ENCODE peak calls at places on chromosomes 5 and 9, in nine cellular contexts. B is thyroid gland, T is nephron progenitor cell, P is neural crest cell, K is osteocyte, D is endothelial cell of umbilical vein, J is GM12878, G is fibroblast of lung, V is left ventricle myocardium inferior. W is an unnamed sample.
A peak's percentile ranks its signal among the peaks of the same experiment; 100 is the strongest.

GRCh38 chr9:133656211-133657119 is 20.3 kb downstream of the DBH start:
- DNase-seq in P (no peak), K (no peak), V (no peak), B (peak; percentile 86), J (no peak), G (no peak), T (no peak), D (no peak), W (no peak)

GRCh38 chr5:174479325-174479724 is 245.1 kb upstream of the MSX2 start:
- DNase-seq in T (no peak), B (no peak), G (no peak), K (no peak), J (no peak), P (no peak), D (no peak), V (no peak), W (no peak)

GRCh38 chr9:79817469-79818004 is 245.8 kb downstream of the TLE4 start:
- DNase-seq in T (no peak), K (no peak), D (no peak), G (no peak), J (no peak), B (peak; percentile 14), V (no peak), P (no peak), W (no peak)

GRCh38 chr9:78278177-78278777 is 18.6 kb upstream of the PSAT1 start:
- DNase-seq in G (peak; percentile 97), J (no peak), T (no peak), V (no peak), P (no peak), B (no peak), D (no peak), K (no peak), W (no peak)

GRCh38 chr5:75885849-75886596 is 168.8 kb upstream of the POC5 start:
- DNase-seq in K (no peak), G (no peak), J (no peak), D (no peak), P (peak; percentile 2), T (peak; percentile 5), B (peak; percentile 7), V (no peak), W (no peak)

GRCh38 chr5:65017636-65018035 is 248.9 kb downstream of the CWC27 start:
- DNase-seq in P (no peak), J (no peak), D (no peak), G (no peak), V (no peak), K (no peak), T (no peak), B (no peak), W (no peak)

GRCh38 chr9:79570449-79571308 is 1.1 kb upstream of the TLE4 start:
- DNase-seq in G (peak; percentile 64), P (peak; percentile 56), K (peak; percentile 87), T (peak; percentile 53), B (peak; percentile 22), V (peak; percentile 38), J (no peak), D (peak; percentile 34), W (peak; percentile 49)

GRCh38 chr5:154648706-154649105 is 106.5 kb upstream of the LARP1 start:
- DNase-seq in T (no peak), B (no peak), J (no peak), D (no peak), K (no peak), P (no peak), G (peak; percentile 50), V (no peak), W (no peak)

GRCh38 chr5:9533577-9534334 is 12.1 kb downstream of the SEMA5A start:
- DNase-seq in T (no peak), J (peak; percentile 36), K (no peak), P (no peak), B (no peak), V (no peak), G (no peak), D (no peak), W (no peak)

GRCh38 chr5:159286420-159287035 is 23.4 kb downstream of the UBLCP1 start:
- DNase-seq in B (no peak), G (peak; percentile 69), T (no peak), V (no peak), D (peak; percentile 47), K (no peak), P (no peak), J (no peak), W (no peak)
- TF ChIP-seq CTCF in B (peak; percentile 37), G (peak; percentile 52), T (peak; percentile 41), V (peak; percentile 60), D (no peak), K (peak; percentile 56), P (peak; percentile 66), J (peak; percentile 30), W (no peak)

GRCh38 chr9:1738511-1739100 is 276.5 kb upstream of the SMARCA2 start:
- DNase-seq in J (no peak), K (no peak), V (no peak), D (no peak), T (no peak), P (no peak), B (no peak), G (no peak), W (no peak)

GRCh38 chr9:1726993-1727759 is 288.0 kb upstream of the SMARCA2 start:
- DNase-seq in G (no peak), V (no peak), J (no peak), D (no peak), P (no peak), K (no peak), B (no peak), T (no peak), W (no peak)

GRCh38 chr9:1729631-1730030 is 285.5 kb upstream of the SMARCA2 start:
- DNase-seq in G (no peak), P (no peak), J (no peak), K (no peak), B (no peak), T (no peak), D (no peak), V (no peak), W (no peak)

GRCh38 chr9:1732670-1733069 is 282.5 kb upstream of the SMARCA2 start:
- DNase-seq in T (no peak), J (no peak), B (no peak), D (no peak), V (no peak), K (no peak), G (no peak), P (no peak), W (no peak)
- TF ChIP-seq CTCF in T (no peak), J (peak; percentile 47), B (no peak), D (no peak), V (no peak), K (no peak), G (no peak), P (no peak), W (no peak)

GRCh38 chr5:73596705-73597328 is 29.2 kb upstream of the ARHGEF28 start:
- DNase-seq in T (peak; percentile 45), V (no peak), B (no peak), J (no peak), D (peak; percentile 39), G (peak; percentile 45), P (peak; percentile 40), K (no peak), W (no peak)
- TF ChIP-seq CTCF in T (peak; percentile 76), V (peak; percentile 55), B (peak; percentile 51), J (peak; percentile 61), D (peak; percentile 67), G (peak; percentile 33), P (peak; percentile 71), K (peak; percentile 52), W (peak; percentile 43)

GRCh38 chr9:127158995-127159801 is 36.8 kb upstream of the ANGPTL2 start:
- DNase-seq in G (peak; percentile 87), D (no peak), K (peak; percentile 65), B (no peak), J (no peak), V (no peak), T (no peak), P (peak; percentile 16), W (no peak)
- TF ChIP-seq CTCF in G (peak; percentile 25), D (no peak), K (peak; percentile 18), B (no peak), J (no peak), V (peak; percentile 35), T (no peak), P (peak; percentile 28), W (no peak)

DNA sequence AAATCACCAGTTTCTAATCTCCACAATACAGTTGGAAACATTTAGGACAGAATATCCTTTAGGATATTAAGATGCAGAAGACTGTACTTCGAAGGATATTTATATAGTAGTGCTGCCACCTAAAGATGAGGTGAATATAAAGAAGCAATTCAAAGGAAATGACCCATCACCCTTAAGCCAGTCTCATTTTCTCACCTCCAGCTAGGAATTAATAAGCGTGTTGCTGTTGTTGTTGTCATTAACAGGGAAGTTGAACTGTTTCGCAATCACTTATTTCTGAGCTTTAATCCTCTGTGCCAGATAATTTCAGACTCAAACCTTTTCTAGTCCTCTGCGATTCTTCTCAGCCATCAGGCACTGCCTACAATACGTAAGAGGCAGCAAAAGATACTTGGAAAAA is 7.8 kb upstream of the PURA start:
- DNase-seq in P (no peak), G (no peak), B (no peak), V (no peak), T (no peak), J (no peak), D (no peak), K (no peak), W (no peak)
- TF ChIP-seq CTCF in P (no peak), G (no peak), B (no peak), V (no peak), T (no peak), J (no peak), D (no peak), K (peak; percentile 7), W (no peak)

W was measured in mesothelial cell of epicardium.